ENCODE peak calls at places on chromosome 5, in nine cellular contexts. One of them, this sample, is unnamed.

GRCh38 chr5:63351164-63351563 is 611.1 kb downstream of the HTR1A start:
- DNase-seq in left ventricle myocardium inferior: no peak
- DNase-seq in OCI-LY7: no peak
- DNase-seq in cardiac muscle cell: no peak
- DNase-seq in endothelial cell: no peak
- DNase-seq in nephron progenitor cell: no peak
- DNase-seq in AG04449: no peak
- DNase-seq in coronary artery: no peak
- DNase-seq in gastrocnemius medialis: no peak
- DNase-seq in this sample: no peak

GRCh38 chr5:5344051-5344571 is 78.4 kb upstream of the ICE1 start:
- DNase-seq in endothelial cell: no peak
- DNase-seq in cardiac muscle cell: peak
- DNase-seq in gastrocnemius medialis: no peak
- DNase-seq in AG04449: no peak
- DNase-seq in OCI-LY7: no peak
- DNase-seq in coronary artery: no peak
- DNase-seq in left ventricle myocardium inferior: no peak
- DNase-seq in nephron progenitor cell: no peak
- DNase-seq in this sample: no peak

GRCh38 chr5:177402271-177403043 is 2.0 kb upstream of the PFN3 start:
- DNase-seq in coronary artery: no peak
- DNase-seq in nephron progenitor cell: peak
- DNase-seq in gastrocnemius medialis: no peak
- DNase-seq in left ventricle myocardium inferior: peak
- DNase-seq in endothelial cell: peak
- DNase-seq in cardiac muscle cell: peak
- DNase-seq in OCI-LY7: no peak
- DNase-seq in AG04449: no peak
- DNase-seq in this sample: no peak

GRCh38 chr5:28580616-28581015 is 1542.2 kb upstream of the CDH9 start:
- DNase-seq in gastrocnemius medialis: no peak
- DNase-seq in coronary artery: no peak
- DNase-seq in AG04449: no peak
- DNase-seq in OCI-LY7: no peak
- DNase-seq in nephron progenitor cell: no peak
- DNase-seq in cardiac muscle cell: peak
- DNase-seq in endothelial cell: no peak
- DNase-seq in left ventricle myocardium inferior: no peak
- DNase-seq in this sample: no peak

GRCh38 chr5:34709861-34710673 is 53.9 kb downstream of the RAI14 start:
- DNase-seq in endothelial cell: no peak
- DNase-seq in cardiac muscle cell: peak
- DNase-seq in coronary artery: no peak
- DNase-seq in OCI-LY7: no peak
- DNase-seq in left ventricle myocardium inferior: no peak
- DNase-seq in nephron progenitor cell: no peak
- DNase-seq in AG04449: no peak
- DNase-seq in gastrocnemius medialis: no peak
- DNase-seq in this sample: no peak

GRCh38 chr5:179275941-179276837 is 69.1 kb downstream of the ADAMTS2 start:
- DNase-seq in cardiac muscle cell: peak
- DNase-seq in left ventricle myocardium inferior: peak
- DNase-seq in AG04449: peak
- DNase-seq in endothelial cell: no peak
- DNase-seq in coronary artery: peak
- DNase-seq in nephron progenitor cell: no peak
- DNase-seq in OCI-LY7: no peak
- DNase-seq in gastrocnemius medialis: peak
- DNase-seq in this sample: no peak

GRCh38 chr5:140633081-140633471 is at the start of gene CD14:
- DNase-seq in gastrocnemius medialis: peak
- DNase-seq in nephron progenitor cell: no peak
- DNase-seq in cardiac muscle cell: peak
- DNase-seq in coronary artery: peak
- DNase-seq in OCI-LY7: no peak
- DNase-seq in endothelial cell: no peak
- DNase-seq in left ventricle myocardium inferior: peak
- DNase-seq in AG04449: no peak
- DNase-seq in this sample: no peak

GRCh38 chr5:99130081-99130480 is 201.3 kb upstream of the CHD1 start:
- DNase-seq in OCI-LY7: no peak
- DNase-seq in nephron progenitor cell: no peak
- DNase-seq in endothelial cell: no peak
- DNase-seq in AG04449: no peak
- DNase-seq in cardiac muscle cell: no peak
- DNase-seq in gastrocnemius medialis: no peak
- DNase-seq in left ventricle myocardium inferior: no peak
- DNase-seq in coronary artery: no peak
- DNase-seq in this sample: no peak

GRCh38 chr5:153755913-153756500 is 265.5 kb downstream of the GRIA1 start:
- DNase-seq in nephron progenitor cell: no peak
- DNase-seq in left ventricle myocardium inferior: no peak
- DNase-seq in gastrocnemius medialis: no peak
- DNase-seq in coronary artery: no peak
- DNase-seq in OCI-LY7: no peak
- DNase-seq in AG04449: no peak
- DNase-seq in endothelial cell: no peak
- DNase-seq in cardiac muscle cell: no peak
- DNase-seq in this sample: no peak

GRCh38 chr5:153753645-153754432 is 263.4 kb downstream of the GRIA1 start:
- DNase-seq in left ventricle myocardium inferior: no peak
- DNase-seq in gastrocnemius medialis: no peak
- DNase-seq in OCI-LY7: no peak
- DNase-seq in AG04449: no peak
- DNase-seq in endothelial cell: no peak
- DNase-seq in nephron progenitor cell: no peak
- DNase-seq in coronary artery: no peak
- DNase-seq in cardiac muscle cell: no peak
- DNase-seq in this sample: no peak

GRCh38 chr5:153752890-153753289 is 262.4 kb downstream of the GRIA1 start:
- DNase-seq in nephron progenitor cell: no peak
- DNase-seq in cardiac muscle cell: peak
- DNase-seq in OCI-LY7: no peak
- DNase-seq in left ventricle myocardium inferior: no peak
- DNase-seq in endothelial cell: no peak
- DNase-seq in coronary artery: no peak
- DNase-seq in AG04449: no peak
- DNase-seq in gastrocnemius medialis: no peak
- DNase-seq in this sample: no peak

GRCh38 chr5:153756540-153756939 is 266.1 kb downstream of the GRIA1 start:
- DNase-seq in cardiac muscle cell: no peak
- DNase-seq in nephron progenitor cell: no peak
- DNase-seq in gastrocnemius medialis: no peak
- DNase-seq in OCI-LY7: peak
- DNase-seq in AG04449: no peak
- DNase-seq in endothelial cell: no peak
- DNase-seq in coronary artery: no peak
- DNase-seq in left ventricle myocardium inferior: no peak
- DNase-seq in this sample: no peak
- TF ChIP-seq CTCF in cardiac muscle cell: peak
- TF ChIP-seq CTCF in nephron progenitor cell: no peak
- TF ChIP-seq CTCF in gastrocnemius medialis: no peak
- TF ChIP-seq CTCF in OCI-LY7: peak
- TF ChIP-seq CTCF in AG04449: no peak
- TF ChIP-seq CTCF in endothelial cell: no peak
- TF ChIP-seq CTCF in coronary artery: no peak
- TF ChIP-seq CTCF in left ventricle myocardium inferior: no peak
- TF ChIP-seq CTCF in this sample: peak

GRCh38 chr5:145902421-145902820 is 29.6 kb upstream of the GRXCR2 start:
- DNase-seq in left ventricle myocardium inferior: no peak
- DNase-seq in endothelial cell: no peak
- DNase-seq in gastrocnemius medialis: no peak
- DNase-seq in coronary artery: no peak
- DNase-seq in nephron progenitor cell: no peak
- DNase-seq in AG04449: peak
- DNase-seq in cardiac muscle cell: no peak
- DNase-seq in OCI-LY7: no peak
- DNase-seq in this sample: no peak

GRCh38 chr5:145906401-145906800 is 30.0 kb upstream of the SH3RF2 start:
- DNase-seq in nephron progenitor cell: no peak
- DNase-seq in endothelial cell: no peak
- DNase-seq in left ventricle myocardium inferior: no peak
- DNase-seq in coronary artery: no peak
- DNase-seq in OCI-LY7: no peak
- DNase-seq in AG04449: no peak
- DNase-seq in gastrocnemius medialis: no peak
- DNase-seq in cardiac muscle cell: no peak
- DNase-seq in this sample: no peak

GRCh38 chr5:145903862-145904261 is 31.0 kb upstream of the GRXCR2 start:
- DNase-seq in cardiac muscle cell: peak
- DNase-seq in AG04449: peak
- DNase-seq in left ventricle myocardium inferior: no peak
- DNase-seq in OCI-LY7: no peak
- DNase-seq in endothelial cell: no peak
- DNase-seq in nephron progenitor cell: no peak
- DNase-seq in gastrocnemius medialis: no peak
- DNase-seq in coronary artery: no peak
- DNase-seq in this sample: no peak

GRCh38 chr5:145904743-145905142 is 31.6 kb upstream of the SH3RF2 start:
- DNase-seq in left ventricle myocardium inferior: no peak
- DNase-seq in cardiac muscle cell: no peak
- DNase-seq in AG04449: no peak
- DNase-seq in gastrocnemius medialis: no peak
- DNase-seq in coronary artery: no peak
- DNase-seq in OCI-LY7: no peak
- DNase-seq in endothelial cell: no peak
- DNase-seq in nephron progenitor cell: no peak
- DNase-seq in this sample: no peak

DNA sequence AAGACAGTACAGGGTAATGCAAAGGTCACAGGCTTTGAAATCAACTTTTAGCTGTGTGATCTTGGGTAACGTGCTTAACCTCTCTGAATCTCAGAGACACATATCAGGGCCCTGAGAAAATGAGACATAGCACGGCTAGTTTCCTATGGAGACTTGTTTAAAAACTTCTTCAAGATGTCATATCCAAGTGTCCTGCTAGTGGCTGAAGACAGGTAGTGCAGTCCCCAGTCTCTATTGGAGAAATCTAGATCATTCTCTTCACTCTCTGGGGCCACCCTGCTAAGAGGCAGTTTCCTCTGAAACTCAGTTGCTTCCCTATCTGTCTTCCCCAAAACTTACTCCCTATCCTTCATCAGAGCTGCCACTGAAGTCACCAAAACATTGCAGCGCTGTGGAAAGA is 30.3 kb upstream of the GRXCR2 start:
- DNase-seq in AG04449: no peak
- DNase-seq in endothelial cell: no peak
- DNase-seq in OCI-LY7: peak
- DNase-seq in nephron progenitor cell: no peak
- DNase-seq in coronary artery: no peak
- DNase-seq in cardiac muscle cell: no peak
- DNase-seq in gastrocnemius medialis: no peak
- DNase-seq in left ventricle myocardium inferior: no peak
- DNase-seq in this sample: no peak
- TF ChIP-seq CTCF in AG04449: peak
- TF ChIP-seq CTCF in endothelial cell: peak
- TF ChIP-seq CTCF in OCI-LY7: peak
- TF ChIP-seq CTCF in nephron progenitor cell: peak
- TF ChIP-seq CTCF in coronary artery: no peak
- TF ChIP-seq CTCF in cardiac muscle cell: peak
- TF ChIP-seq CTCF in gastrocnemius medialis: no peak
- TF ChIP-seq CTCF in left ventricle myocardium inferior: no peak
- TF ChIP-seq CTCF in this sample: peak

DNA sequence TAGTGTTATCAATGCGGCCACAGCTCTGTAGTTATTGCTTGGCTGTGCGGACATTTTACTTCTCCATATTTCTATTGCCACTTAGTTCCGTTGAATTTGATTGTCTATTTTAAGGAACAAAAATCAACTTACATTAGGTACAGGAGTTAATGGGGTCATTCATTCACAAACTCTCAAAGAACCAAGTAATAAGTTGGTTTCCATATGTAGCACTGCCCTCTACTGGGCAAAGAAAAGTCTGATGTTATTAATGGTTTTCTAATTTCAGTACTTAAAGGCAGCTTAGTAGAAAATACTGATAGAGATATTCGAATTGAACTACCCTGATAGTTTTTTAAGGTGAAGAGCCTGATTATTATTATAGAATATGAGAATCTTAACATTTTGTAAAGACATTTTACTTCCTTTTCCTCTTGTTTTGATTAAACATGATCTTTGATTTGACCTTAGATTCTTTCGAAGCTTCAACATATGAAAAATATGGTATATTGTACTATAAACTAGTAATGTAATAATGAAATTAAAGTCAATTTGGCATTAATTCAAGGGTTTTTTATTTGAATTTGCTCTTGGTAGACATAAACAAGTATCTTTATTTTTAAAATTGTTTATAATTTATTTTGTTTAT is 119.5 kb upstream of the CTNND2 start:
- DNase-seq in endothelial cell: peak
- DNase-seq in coronary artery: no peak
- DNase-seq in nephron progenitor cell: peak
- DNase-seq in cardiac muscle cell: peak
- DNase-seq in left ventricle myocardium inferior: no peak
- DNase-seq in OCI-LY7: peak
- DNase-seq in AG04449: no peak
- DNase-seq in gastrocnemius medialis: no peak
- DNase-seq in this sample: no peak
- TF ChIP-seq CTCF in endothelial cell: peak
- TF ChIP-seq CTCF in coronary artery: no peak
- TF ChIP-seq CTCF in nephron progenitor cell: peak
- TF ChIP-seq CTCF in cardiac muscle cell: peak
- TF ChIP-seq CTCF in left ventricle myocardium inferior: peak
- TF ChIP-seq CTCF in OCI-LY7: peak
- TF ChIP-seq CTCF in AG04449: peak
- TF ChIP-seq CTCF in gastrocnemius medialis: peak
- TF ChIP-seq CTCF in this sample: peak

GRCh38 chr5:72460413-72460812 is 46.8 kb downstream of the ZNF366 start:
- DNase-seq in endothelial cell: no peak
- DNase-seq in cardiac muscle cell: no peak
- DNase-seq in gastrocnemius medialis: no peak
- DNase-seq in left ventricle myocardium inferior: no peak
- DNase-seq in OCI-LY7: no peak
- DNase-seq in AG04449: no peak
- DNase-seq in nephron progenitor cell: no peak
- DNase-seq in coronary artery: no peak
- DNase-seq in this sample: no peak

GRCh38 chr5:72464071-72464470 is 43.1 kb downstream of the ZNF366 start:
- DNase-seq in gastrocnemius medialis: no peak
- DNase-seq in cardiac muscle cell: peak
- DNase-seq in coronary artery: no peak
- DNase-seq in nephron progenitor cell: no peak
- DNase-seq in left ventricle myocardium inferior: no peak
- DNase-seq in endothelial cell: no peak
- DNase-seq in AG04449: no peak
- DNase-seq in OCI-LY7: no peak
- DNase-seq in this sample: no peak

GRCh38 chr5:72465601-72466563 is 41.3 kb downstream of the ZNF366 start:
- DNase-seq in left ventricle myocardium inferior: no peak
- DNase-seq in coronary artery: no peak
- DNase-seq in gastrocnemius medialis: no peak
- DNase-seq in nephron progenitor cell: no peak
- DNase-seq in OCI-LY7: no peak
- DNase-seq in cardiac muscle cell: peak
- DNase-seq in AG04449: no peak
- DNase-seq in endothelial cell: no peak
- DNase-seq in this sample: no peak

GRCh38 chr5:72465068-72465467 is 42.1 kb downstream of the ZNF366 start:
- DNase-seq in left ventricle myocardium inferior: no peak
- DNase-seq in AG04449: no peak
- DNase-seq in coronary artery: no peak
- DNase-seq in nephron progenitor cell: no peak
- DNase-seq in gastrocnemius medialis: peak
- DNase-seq in cardiac muscle cell: no peak
- DNase-seq in endothelial cell: no peak
- DNase-seq in OCI-LY7: no peak
- DNase-seq in this sample: no peak

GRCh38 chr5:72463499-72464052 is 43.6 kb downstream of the ZNF366 start:
- DNase-seq in endothelial cell: no peak
- DNase-seq in OCI-LY7: no peak
- DNase-seq in gastrocnemius medialis: no peak
- DNase-seq in left ventricle myocardium inferior: no peak
- DNase-seq in AG04449: no peak
- DNase-seq in coronary artery: no peak
- DNase-seq in cardiac muscle cell: no peak
- DNase-seq in nephron progenitor cell: no peak
- DNase-seq in this sample: no peak
- TF ChIP-seq CTCF in endothelial cell: no peak
- TF ChIP-seq CTCF in OCI-LY7: no peak
- TF ChIP-seq CTCF in gastrocnemius medialis: no peak
- TF ChIP-seq CTCF in left ventricle myocardium inferior: peak
- TF ChIP-seq CTCF in AG04449: no peak
- TF ChIP-seq CTCF in coronary artery: no peak
- TF ChIP-seq CTCF in cardiac muscle cell: peak
- TF ChIP-seq CTCF in nephron progenitor cell: peak
- TF ChIP-seq CTCF in this sample: no peak